ENCODE peak calls at places on chromosomes 3 and 15, in ten cellular contexts. H is breast epithelium, R is nephron progenitor cell, Y is stomach, F is PC-3, V is IMR-90, Z is heart left ventricle, L is AG04449, O is fibroblast of pulmonary artery, D is AG04450. C is an unnamed sample.
A peak's percentile ranks its signal among the peaks of the same experiment; 100 is the strongest.

GRCh38 chr3:190188197-190188596 is 67.5 kb upstream of the P3H2 start:
- DNase-seq in R (no peak), F (no peak), V (no peak), Z (no peak), Y (no peak), O (no peak), L (no peak), H (no peak), D (no peak), C (no peak)

GRCh38 chr3:174202146-174202545 is 657.0 kb upstream of the NAALADL2 start:
- DNase-seq in H (no peak), R (no peak), F (no peak), Y (no peak), L (no peak), D (no peak), O (no peak), V (no peak), Z (peak; percentile 22), C (no peak)

GRCh38 chr3:190566043-190566933 is 52.4 kb downstream of the IL1RAP start:
- DNase-seq in R (no peak), L (peak; percentile 99), F (peak; percentile 99), V (peak; percentile 100), O (peak; percentile 100), H (peak; percentile 58), Y (peak; percentile 77), Z (peak; percentile 79), D (peak; percentile 98), C (peak; percentile 98)

GRCh38 chr3:120780977-120781376 is 38.4 kb downstream of the GTF2E1 start:
- DNase-seq in R (no peak), Y (peak; percentile 27), L (no peak), V (peak; percentile 93), H (no peak), D (peak; percentile 44), O (peak; percentile 83), Z (no peak), F (peak; percentile 95), C (no peak)

GRCh38 chr3:73945553-73945952 is 320.8 kb upstream of the PDZRN3 start:
- DNase-seq in O (no peak), R (no peak), Y (no peak), L (no peak), V (no peak), H (no peak), Z (no peak), D (no peak), F (no peak), C (no peak)

GRCh38 chr3:13072239-13073041 is 789 bp downstream of the IQSEC1 start:
- DNase-seq in L (no peak), H (no peak), D (no peak), F (no peak), O (no peak), Y (peak; percentile 47), V (peak; percentile 2), R (no peak), Z (peak; percentile 74), C (no peak)

GRCh38 chr15:90814193-90814811 is 54.1 kb upstream of the FURIN start:
- DNase-seq in R (no peak), F (no peak), Y (peak; percentile 35), Z (no peak), L (no peak), D (no peak), O (no peak), H (no peak), V (peak; percentile 38), C (no peak)

GRCh38 chr3:134369231-134369741 is 5.0 kb downstream of the AMOTL2 start:
- DNase-seq in V (peak; percentile 72), O (peak; percentile 87), H (peak; percentile 9), Y (no peak), Z (no peak), F (no peak), D (no peak), R (no peak), L (no peak), C (no peak)

GRCh38 chr3:2517479-2518188 is 419.0 kb downstream of the CNTN4 start:
- DNase-seq in H (no peak), V (no peak), F (no peak), Z (no peak), R (no peak), L (no peak), O (no peak), D (no peak), Y (no peak), C (no peak)

GRCh38 chr3:98596902-98597500 is 3.6 kb upstream of the CPOX start:
- DNase-seq in V (peak; percentile 34), O (peak; percentile 58), L (no peak), F (peak; percentile 79), D (no peak), R (no peak), Z (no peak), Y (no peak), H (no peak), C (no peak)
- TF ChIP-seq CTCF in V (peak; percentile 55), O (peak; percentile 64), L (peak; percentile 40), F (peak; percentile 80), D (peak; percentile 63), R (peak; percentile 51), Z (peak; percentile 46), Y (peak; percentile 81), H (peak; percentile 48), C (peak; percentile 59)

GRCh38 chr15:57284535-57284934 is 91.8 kb upstream of the CGNL1 start:
- DNase-seq in D (no peak), R (no peak), Z (no peak), H (no peak), O (no peak), F (no peak), L (no peak), V (no peak), Y (no peak), C (no peak)
- TF ChIP-seq CTCF in D (no peak), R (no peak), Z (no peak), H (no peak), O (no peak), F (no peak), L (no peak), V (no peak), Y (no peak), C (no peak)

GRCh38 chr3:8643693-8644365 is 769 bp downstream of the SSUH2 start:
- DNase-seq in Y (no peak), F (no peak), L (no peak), H (no peak), Z (no peak), R (no peak), V (no peak), D (no peak), O (no peak), C (no peak)
- TF ChIP-seq CTCF in Y (no peak), F (no peak), L (no peak), H (no peak), Z (no peak), R (no peak), V (no peak), D (no peak), O (no peak), C (no peak)

GRCh38 chr3:39668420-39668819 is 141.0 kb upstream of the MYRIP start:
- DNase-seq in R (peak; percentile 22), V (peak; percentile 38), L (peak; percentile 4), Y (no peak), D (peak; percentile 15), H (no peak), F (peak; percentile 62), O (peak; percentile 74), Z (no peak), C (peak; percentile 25)
- TF ChIP-seq CTCF in R (peak; percentile 66), V (peak; percentile 51), L (peak; percentile 61), Y (no peak), D (peak; percentile 64), H (peak; percentile 32), F (peak; percentile 74), O (peak; percentile 84), Z (peak; percentile 32), C (peak; percentile 71)

DNA sequence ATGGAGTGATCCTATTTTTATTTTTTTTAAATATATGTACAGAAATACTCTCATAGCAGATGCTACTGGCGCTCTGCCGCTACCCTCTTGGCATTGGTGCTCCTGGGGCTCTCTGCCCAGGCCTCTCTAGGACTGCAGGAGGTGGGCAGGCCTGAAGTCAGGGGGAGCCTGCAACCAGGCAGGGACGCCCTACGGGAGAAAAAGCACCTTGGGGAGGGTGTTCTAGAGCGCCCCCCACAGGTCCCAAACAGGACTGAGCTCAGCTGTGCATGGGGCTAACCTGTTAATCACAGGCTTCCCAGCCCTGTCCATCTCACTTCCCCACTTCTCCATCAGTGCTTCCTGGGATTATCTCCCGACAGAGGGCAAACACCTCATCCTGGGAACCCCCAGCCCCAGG is 192.5 kb downstream of the SHQ1 start:
- DNase-seq in L (no peak), V (no peak), Y (no peak), H (no peak), Z (no peak), D (no peak), F (no peak), O (no peak), R (no peak), C (no peak)
- TF ChIP-seq CTCF in L (no peak), V (no peak), Y (no peak), H (no peak), Z (no peak), D (no peak), F (peak; percentile 60), O (no peak), R (peak; percentile 18), C (no peak)

GRCh38 chr3:154540950-154541604 is 111.1 kb upstream of the GPR149 start:
- DNase-seq in V (no peak), Z (no peak), L (no peak), Y (no peak), R (no peak), D (no peak), F (peak; percentile 45), O (peak; percentile 22), H (no peak), C (no peak)
- TF ChIP-seq CTCF in V (no peak), Z (no peak), L (no peak), Y (no peak), R (no peak), D (no peak), F (no peak), O (no peak), H (no peak), C (no peak)

GRCh38 chr15:43492673-43493601 is at the start of gene TP53BP1:
- DNase-seq in V (peak; percentile 94), L (peak; percentile 64), Y (peak; percentile 98), R (peak; percentile 96), O (peak; percentile 94), F (peak; percentile 94), H (peak; percentile 96), D (peak; percentile 79), Z (peak; percentile 97), C (peak; percentile 80)
- TF ChIP-seq CTCF in V (no peak), L (no peak), Y (no peak), R (no peak), O (no peak), F (no peak), H (no peak), D (no peak), Z (no peak), C (no peak)

DNA sequence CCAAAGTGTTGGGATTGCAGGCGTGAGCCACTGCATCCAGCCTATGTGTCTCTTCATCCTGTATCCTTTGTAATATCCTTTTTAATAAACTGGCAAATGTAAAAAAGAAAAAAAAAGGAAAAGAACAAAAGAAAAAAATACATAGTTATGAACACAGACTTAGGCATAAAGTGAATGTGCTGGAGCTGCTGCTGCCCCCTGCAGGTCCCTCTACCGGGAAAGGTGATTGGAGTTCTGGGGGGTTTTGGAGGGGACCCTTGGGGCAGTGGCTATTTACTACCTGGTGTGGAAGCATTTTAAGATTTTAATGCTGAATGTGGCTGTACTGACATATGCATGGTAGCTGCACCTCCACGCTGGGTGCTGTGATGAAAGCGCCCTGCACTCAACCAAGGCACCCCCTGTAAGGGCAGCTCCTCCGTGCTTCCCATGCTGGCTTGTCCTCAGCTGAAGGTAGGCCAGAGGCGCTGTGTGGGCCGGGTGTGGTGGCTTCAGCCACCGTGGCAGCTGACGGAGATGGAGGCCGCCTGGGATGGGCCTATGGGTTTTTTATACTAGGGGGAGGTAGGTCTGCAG is 49.9 kb downstream of the RPLP1 start:
- DNase-seq in D (no peak), F (no peak), O (no peak), L (no peak), Y (no peak), R (no peak), H (no peak), Z (no peak), V (no peak), C (no peak)
- TF ChIP-seq CTCF in D (peak; percentile 20), F (peak; percentile 46), O (peak; percentile 27), L (no peak), Y (no peak), R (no peak), H (no peak), Z (no peak), V (no peak), C (peak; percentile 17)

C was measured in AG09319.